ENCODE peak calls at places on chromosomes 2 and 18, in seven cellular contexts. W, V, Z, N, B, E and L are unnamed samples.

GRCh38 chr18:2953935-2954641 is 58.9 kb downstream of the LPIN2 start:
- DNase-seq in B (no peak), N (no peak), V (no peak), W (no peak), Z (no peak), E (no peak), L (no peak)

GRCh38 chr18:75229437-75229836 is 18.8 kb downstream of the TSHZ1 start:
- DNase-seq in Z (no peak), W (no peak), B (no peak), N (no peak), V (no peak), E (no peak), L (no peak)

GRCh38 chr18:68083131-68083530 is 566.6 kb upstream of the DSEL start:
- DNase-seq in E (no peak), Z (no peak), V (peak), N (no peak), W (no peak), B (no peak), L (no peak)

GRCh38 chr2:145431181-145431951 is 911.4 kb upstream of the ZEB2 start:
- DNase-seq in W (no peak), E (no peak), N (no peak), Z (no peak), B (no peak), V (no peak), L (no peak)

GRCh38 chr2:37306024-37306423 is 18.6 kb downstream of the PRKD3 start:
- DNase-seq in W (no peak), V (no peak), E (no peak), N (no peak), B (no peak), Z (no peak), L (no peak)

GRCh38 chr2:37784759-37785149 is 113.3 kb upstream of the CDC42EP3 start:
- DNase-seq in B (no peak), E (no peak), Z (no peak), V (no peak), N (no peak), W (no peak), L (no peak)

GRCh38 chr2:219398721-219399333 is 11.1 kb upstream of the DNPEP start:
- DNase-seq in E (no peak), N (no peak), V (no peak), B (no peak), Z (no peak), W (no peak), L (no peak)

GRCh38 chr2:108607706-108608301 is 73.5 kb downstream of the LIMS1 start:
- DNase-seq in B (no peak), V (no peak), N (no peak), W (no peak), Z (peak), E (peak), L (no peak)

GRCh38 chr18:56889621-56890020 is 238.5 kb downstream of the WDR7 start:
- DNase-seq in V (no peak), N (no peak), B (no peak), E (no peak), Z (no peak), W (no peak), L (no peak)

GRCh38 chr2:110116033-110116710 is 550 bp upstream of the MALL start:
- DNase-seq in E (no peak), W (no peak), Z (no peak), N (no peak), B (no peak), V (peak), L (no peak)

GRCh38 chr2:10266133-10266620 is 36.5 kb upstream of the HPCAL1 start:
- DNase-seq in N (no peak), W (no peak), Z (no peak), B (no peak), E (no peak), V (peak), L (peak)

GRCh38 chr2:11784747-11785610 is 38.5 kb downstream of the LPIN1 start:
- DNase-seq in B (peak), W (no peak), N (no peak), E (peak), V (peak), Z (peak), L (no peak)

GRCh38 chr2:126771094-126771493 is 115.1 kb downstream of the GYPC start:
- DNase-seq in V (no peak), B (no peak), W (no peak), E (no peak), N (no peak), Z (no peak), L (no peak)

GRCh38 chr2:189285962-189286648 is 106.5 kb upstream of the COL5A2 start:
- DNase-seq in V (peak), W (no peak), N (no peak), E (no peak), Z (no peak), B (no peak), L (no peak)

GRCh38 chr2:45354776-45355175 is 256.3 kb downstream of the SRBD1 start:
- DNase-seq in Z (no peak), N (no peak), E (no peak), W (no peak), V (no peak), B (no peak), L (no peak)

GRCh38 chr2:234427081-234428058 is 69.5 kb downstream of the ARL4C start:
- DNase-seq in E (peak), W (no peak), N (no peak), Z (peak), B (no peak), V (peak), L (no peak)

GRCh38 chr18:12041561-12041960 is 52.1 kb upstream of the ANKRD62 start:
- DNase-seq in E (no peak), N (no peak), B (no peak), Z (no peak), V (peak), W (no peak), L (no peak)

GRCh38 chr2:128357561-128358370 is 39.1 kb upstream of the HS6ST1 start:
- DNase-seq in E (no peak), V (no peak), Z (no peak), B (no peak), W (no peak), N (no peak), L (no peak)